ENCODE peak calls at places on chromosomes 2 and 18, in seven cellular contexts. S is A172; Y is activated naive CD4-positive, alpha-beta T cell; I is tibial nerve; A is EH; R is left ventricle myocardium inferior; N is A549. J is an unnamed sample.

GRCh38 chr2:156435725-156436476 is at the start of gene GPD2:
- DNase-seq in S (peak), Y (peak), I (peak), A (peak), R (peak), N (peak), J (peak)

GRCh38 chr2:226802573-226802972 is 3.0 kb upstream of the IRS1 start:
- DNase-seq in S (peak), Y (no peak), I (peak), A (peak), R (no peak), N (peak), J (peak)

GRCh38 chr18:57469884-57470283 is 34.7 kb downstream of the ONECUT2 start:
- DNase-seq in S (peak), Y (no peak), I (no peak), A (no peak), R (no peak), N (no peak), J (no peak)

GRCh38 chr2:83022631-83023210 is 1436.4 kb downstream of the SUCLG1 start:
- DNase-seq in S (no peak), Y (no peak), I (no peak), A (peak), R (no peak), N (no peak), J (no peak)

GRCh38 chr2:239289545-239289944 is 111.3 kb downstream of the HDAC4 start:
- DNase-seq in S (no peak), Y (no peak), I (no peak), A (no peak), R (no peak), N (no peak), J (no peak)

GRCh38 chr18:69689081-69689759 is 258.5 kb downstream of the CD226 start:
- DNase-seq in S (no peak), Y (no peak), I (no peak), A (no peak), R (no peak), N (no peak), J (no peak)

GRCh38 chr2:152200562-152201465 is 25.3 kb upstream of the STAM2 start:
- DNase-seq in S (peak), Y (no peak), I (peak), A (peak), R (peak), N (peak), J (peak)

GRCh38 chr2:10211822-10212438 is 89.4 kb downstream of the RRM2 start:
- DNase-seq in S (no peak), Y (no peak), I (no peak), A (no peak), R (no peak), N (no peak), J (no peak)

GRCh38 chr2:10863047-10863446 is 48.7 kb upstream of the KCNF1 start:
- DNase-seq in S (no peak), Y (no peak), I (no peak), A (no peak), R (no peak), N (no peak), J (no peak)

GRCh38 chr2:226174390-226174789 is 625.2 kb downstream of the IRS1 start:
- DNase-seq in S (no peak), Y (no peak), I (no peak), A (no peak), R (no peak), N (no peak), J (no peak)

GRCh38 chr2:105055613-105056012 is 17.7 kb downstream of the MRPS9 start:
- DNase-seq in S (no peak), Y (no peak), I (no peak), A (no peak), R (no peak), N (no peak), J (no peak)

GRCh38 chr2:27038012-27038411 is 5.2 kb downstream of the TMEM214 start:
- DNase-seq in S (no peak), Y (no peak), I (no peak), A (no peak), R (no peak), N (no peak), J (no peak)

J was measured in NCI-H446.